ENCODE peak calls at places on chromosomes 12 and 14, in eight cellular contexts. H is glomerular endothelial cell, G is LoVo, M is astrocyte of the hippocampus, K is aorta, Z is WTC11, I is posterior vena cava, U is HS-27A. L is an unnamed sample.
A peak's percentile ranks its signal among the peaks of the same experiment; 100 is the strongest.

GRCh38 chr12:123139926-123140674 is 10.8 kb downstream of the PITPNM2 start:
- DNase-seq in U (no peak), Z (no peak), H (no peak), K (peak; percentile 53), M (peak; percentile 50), G (no peak), I (no peak), L (peak; percentile 25)

GRCh38 chr12:69266045-69266635 is 26.8 kb downstream of the CPSF6 start:
- DNase-seq in I (no peak), H (peak; percentile 42), M (peak; percentile 10), K (no peak), U (no peak), Z (no peak), G (no peak), L (peak; percentile 59)

GRCh38 chr14:102086346-102086971 is 385 bp downstream of the HSP90AA1 start:
- DNase-seq in G (peak; percentile 26), M (peak; percentile 78), U (no peak), I (no peak), K (peak; percentile 76), H (no peak), Z (no peak), L (peak; percentile 41)

GRCh38 chr12:33586576-33586975 is 147.0 kb upstream of the SYT10 start:
- DNase-seq in K (no peak), Z (no peak), U (no peak), G (no peak), H (no peak), M (no peak), I (no peak), L (no peak)

GRCh38 chr14:72630374-72630773 is 263.5 kb downstream of the DPF3 start:
- DNase-seq in U (no peak), I (no peak), M (no peak), K (no peak), G (no peak), Z (no peak), H (no peak), L (no peak)

GRCh38 chr14:21987937-21988336 is 314.3 kb upstream of the OR4E1 start:
- DNase-seq in H (no peak), M (peak; percentile 4), G (peak; percentile 29), U (no peak), I (no peak), Z (peak; percentile 27), K (no peak), L (no peak)

GRCh38 chr12:94643585-94643984 is 6.8 kb downstream of the TMCC3 start:
- DNase-seq in M (no peak), H (no peak), U (no peak), Z (no peak), G (no peak), K (peak; percentile 59), I (no peak), L (no peak)

GRCh38 chr14:32201816-32202467 is at the start of gene RNU6-7:
- DNase-seq in Z (peak; percentile 30), G (peak; percentile 72), K (peak; percentile 50), U (no peak), M (peak; percentile 52), H (no peak), I (no peak), L (no peak)

GRCh38 chr12:53791735-53792326 is 40.1 kb upstream of the CISTR start:
- DNase-seq in Z (peak; percentile 62), H (no peak), G (peak; percentile 54), U (no peak), M (no peak), I (no peak), K (no peak), L (no peak)

GRCh38 chr14:61064210-61064609 is 83.2 kb downstream of the SLC38A6 start:
- DNase-seq in M (no peak), U (no peak), H (no peak), K (no peak), I (no peak), G (no peak), Z (no peak), L (no peak)

GRCh38 chr12:4320287-4320858 is 640 bp upstream of the TIGAR start:
- DNase-seq in K (peak; percentile 53), G (no peak), M (no peak), U (no peak), H (no peak), I (no peak), Z (no peak), L (no peak)

GRCh38 chr14:94775875-94776217 is 5.9 kb upstream of the GSC start:
- DNase-seq in U (no peak), M (no peak), G (no peak), I (no peak), Z (no peak), K (no peak), H (no peak), L (no peak)

GRCh38 chr12:100075598-100075997 is 67.1 kb downstream of the BLTP3B start:
- DNase-seq in K (no peak), Z (no peak), M (no peak), U (no peak), H (no peak), I (no peak), G (no peak), L (no peak)

GRCh38 chr12:91574391-91574790 is 391.8 kb upstream of the DCN start:
- DNase-seq in Z (no peak), M (no peak), H (no peak), I (no peak), K (no peak), G (no peak), U (no peak), L (no peak)

GRCh38 chr14:74502236-74503019 is 8.9 kb downstream of the ISCA2 start:
- DNase-seq in Z (peak; percentile 58), G (no peak), U (no peak), I (no peak), M (peak; percentile 71), K (peak; percentile 50), H (no peak), L (peak; percentile 32)

GRCh38 chr14:102986810-102987579 is 64.5 kb downstream of the AMN start:
- DNase-seq in U (no peak), G (peak; percentile 14), H (no peak), K (peak; percentile 32), I (peak; percentile 24), M (peak; percentile 74), Z (no peak), L (no peak)

GRCh38 chr14:61841145-61841544 is 78.9 kb downstream of the SNAPC1 start:
- DNase-seq in G (no peak), H (no peak), I (no peak), U (no peak), Z (no peak), M (no peak), K (no peak), L (no peak)

GRCh38 chr12:89225401-89225800 is 126.9 kb downstream of the DUSP6 start:
- DNase-seq in U (no peak), M (peak; percentile 32), Z (no peak), H (no peak), K (no peak), I (peak; percentile 74), G (peak; percentile 48), L (peak; percentile 58)

GRCh38 chr12:10031771-10032175 is 1.3 kb downstream of the CLEC9A start:
- DNase-seq in Z (no peak), K (no peak), M (peak; percentile 82), U (peak; percentile 58), H (peak; percentile 100), G (no peak), I (no peak), L (peak; percentile 95)

GRCh38 chr12:111756681-111757080 is 10.1 kb upstream of the ALDH2 start:
- DNase-seq in K (no peak), Z (no peak), M (peak; percentile 69), G (no peak), H (no peak), I (no peak), U (no peak), L (no peak)

GRCh38 chr14:95255487-95255886 is 64.2 kb downstream of the CLMN start:
- DNase-seq in K (peak; percentile 56), G (peak; percentile 70), H (no peak), Z (peak; percentile 80), U (no peak), M (peak; percentile 68), I (no peak), L (no peak)

L was measured in HFFc6.